ENCODE peak calls at places on chromosomes 3 and 15, in eight cellular contexts. G, X, O, Y, E, K, P and I are unnamed samples.

GRCh38 chr3:169661567-169662214 is 1.8 kb downstream of the MECOM start:
- DNase-seq in Y (peak), G (no peak), K (peak), O (no peak), X (no peak), P (no peak), E (peak), I (peak)

GRCh38 chr15:29670945-29671307 is 151.3 kb downstream of the TJP1 start:
- DNase-seq in Y (peak), X (peak), K (peak), O (no peak), G (no peak), P (no peak), E (peak), I (peak)

GRCh38 chr3:1138036-1138435 is 45.2 kb downstream of the CNTN6 start:
- DNase-seq in Y (no peak), O (no peak), K (no peak), E (no peak), X (no peak), P (no peak), G (no peak), I (no peak)

GRCh38 chr3:72018339-72018984 is 233.5 kb upstream of the PROK2 start:
- DNase-seq in P (no peak), O (no peak), G (no peak), X (no peak), K (peak), Y (peak), E (peak), I (peak)

GRCh38 chr15:74783072-74783807 is 1.4 kb downstream of the CSK start:
- DNase-seq in K (peak), E (peak), X (peak), Y (peak), P (no peak), G (no peak), O (no peak), I (peak)

GRCh38 chr15:72964135-72964534 is 88.1 kb upstream of the NEO1 start:
- DNase-seq in X (no peak), Y (no peak), G (no peak), O (no peak), E (no peak), K (no peak), P (no peak), I (no peak)

GRCh38 chr3:62529230-62529629 is 155.9 kb upstream of the FEZF2 start:
- DNase-seq in Y (peak), O (no peak), E (peak), K (peak), P (no peak), X (no peak), G (no peak), I (no peak)

GRCh38 chr3:47612178-47612577 is 33.5 kb upstream of the CSPG5 start:
- DNase-seq in E (peak), G (peak), X (peak), P (no peak), O (peak), K (peak), Y (peak), I (peak)

GRCh38 chr15:23440596-23440995 is 6.4 kb downstream of the GOLGA6L2 start:
- DNase-seq in G (no peak), E (no peak), X (no peak), K (no peak), Y (no peak), O (no peak), P (no peak), I (no peak)

GRCh38 chr3:188053710-188054379 is 100.1 kb upstream of the LPP start:
- DNase-seq in X (no peak), E (peak), P (no peak), K (no peak), Y (no peak), O (no peak), G (no peak), I (no peak)